ENCODE peak calls at places on chromosomes 11 and 22, in five cellular contexts. One of them, this sample, is unnamed.

GRCh38 chr11:64877390-64878222 is 815 bp downstream of the EHD1 start:
- DNase-seq in HepG2: no peak
- DNase-seq in K562: peak; percentile 35
- DNase-seq in A549: no peak
- DNase-seq in GM12878: no peak
- DNase-seq in this sample: no peak

GRCh38 chr11:77038825-77039326 is 4.7 kb downstream of the B3GNT6 start:
- DNase-seq in A549: no peak
- DNase-seq in HepG2: no peak
- DNase-seq in K562: no peak
- DNase-seq in GM12878: no peak
- DNase-seq in this sample: no peak

GRCh38 chr11:17810736-17811135 is 76.2 kb downstream of the KCNC1 start:
- DNase-seq in HepG2: no peak
- DNase-seq in K562: no peak
- DNase-seq in GM12878: no peak
- DNase-seq in A549: no peak
- DNase-seq in this sample: no peak

GRCh38 chr11:123301696-123302400 is 106.8 kb upstream of the CLMP start:
- DNase-seq in K562: peak; percentile 41
- DNase-seq in A549: peak; percentile 44
- DNase-seq in HepG2: no peak
- DNase-seq in GM12878: peak; percentile 32
- DNase-seq in this sample: peak; percentile 83

GRCh38 chr22:27377901-27378300 is 423.7 kb downstream of the MN1 start:
- DNase-seq in A549: no peak
- DNase-seq in K562: no peak
- DNase-seq in GM12878: no peak
- DNase-seq in HepG2: no peak
- DNase-seq in this sample: no peak

GRCh38 chr11:18853086-18853720 is 61.6 kb upstream of the PTPN5 start:
- DNase-seq in A549: peak; percentile 10
- DNase-seq in K562: peak; percentile 17
- DNase-seq in HepG2: peak; percentile 36
- DNase-seq in GM12878: no peak
- DNase-seq in this sample: peak; percentile 36

GRCh38 chr22:47846206-47846605 is 1083.8 kb downstream of the TBC1D22A start:
- DNase-seq in K562: no peak
- DNase-seq in GM12878: no peak
- DNase-seq in A549: no peak
- DNase-seq in HepG2: no peak
- DNase-seq in this sample: no peak

GRCh38 chr11:14908214-14908880 is 16.3 kb upstream of the CYP2R1 start:
- DNase-seq in A549: peak; percentile 32
- DNase-seq in GM12878: no peak
- DNase-seq in K562: peak; percentile 59
- DNase-seq in HepG2: peak; percentile 44
- DNase-seq in this sample: no peak

GRCh38 chr11:57213282-57214086 is 23.6 kb downstream of the APLNR start:
- DNase-seq in HepG2: no peak
- DNase-seq in A549: no peak
- DNase-seq in K562: peak; percentile 20
- DNase-seq in GM12878: no peak
- DNase-seq in this sample: peak; percentile 39

GRCh38 chr22:30044369-30044768 is 35.9 kb upstream of the HORMAD2 start:
- DNase-seq in GM12878: no peak
- DNase-seq in K562: no peak
- DNase-seq in HepG2: peak; percentile 34
- DNase-seq in A549: no peak
- DNase-seq in this sample: no peak

GRCh38 chr11:67389477-67389876 is 2.3 kb upstream of the RAD9A start:
- DNase-seq in A549: peak; percentile 75
- DNase-seq in GM12878: no peak
- DNase-seq in K562: peak; percentile 77
- DNase-seq in HepG2: peak; percentile 64
- DNase-seq in this sample: peak; percentile 82

DNA sequence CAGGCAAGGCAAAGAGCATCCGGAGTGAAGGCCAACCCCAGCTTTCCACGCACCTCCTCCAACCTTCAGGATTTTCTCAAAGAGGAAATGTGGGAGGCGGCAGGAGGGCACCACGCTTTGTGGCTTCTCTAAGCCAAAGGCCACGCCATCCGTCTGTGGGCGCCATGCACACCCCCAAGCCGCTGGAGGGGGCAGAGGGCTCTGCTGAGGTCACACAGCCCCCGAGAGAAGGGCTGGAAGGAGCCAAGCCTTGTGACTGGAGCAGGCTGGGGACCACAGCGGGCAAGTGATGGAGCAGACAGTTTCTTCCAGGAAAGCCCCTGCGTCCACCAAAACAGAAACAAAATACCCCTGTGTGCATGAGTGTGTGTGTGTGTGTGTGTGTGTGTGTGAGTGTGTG is 527.4 kb downstream of the BRD1 start:
- DNase-seq in K562: no peak
- DNase-seq in GM12878: no peak
- DNase-seq in HepG2: no peak
- DNase-seq in A549: no peak
- DNase-seq in this sample: no peak
- TF ChIP-seq ESRRA in K562: no peak
- TF ChIP-seq ESRRA in GM12878: no peak
- TF ChIP-seq ESRRA in HepG2: no peak
- TF ChIP-seq ESRRA in A549: no peak
- TF ChIP-seq ESRRA in this sample: no peak

GRCh38 chr11:124879999-124880611 is 14.9 kb downstream of the ROBO3 start:
- DNase-seq in HepG2: no peak
- DNase-seq in A549: no peak
- DNase-seq in GM12878: no peak
- DNase-seq in K562: peak; percentile 13
- DNase-seq in this sample: no peak
- TF ChIP-seq ESRRA in HepG2: no peak
- TF ChIP-seq ESRRA in A549: no peak
- TF ChIP-seq ESRRA in GM12878: no peak
- TF ChIP-seq ESRRA in K562: no peak
- TF ChIP-seq ESRRA in this sample: no peak

GRCh38 chr11:33383075-33383919 is 126.1 kb downstream of the HIPK3 start:
- DNase-seq in A549: no peak
- DNase-seq in HepG2: no peak
- DNase-seq in K562: no peak
- DNase-seq in GM12878: peak; percentile 33
- DNase-seq in this sample: no peak
- TF ChIP-seq ESRRA in A549: no peak
- TF ChIP-seq ESRRA in HepG2: no peak
- TF ChIP-seq ESRRA in K562: no peak
- TF ChIP-seq ESRRA in GM12878: no peak
- TF ChIP-seq ESRRA in this sample: no peak

GRCh38 chr11:109048098-109048497 is 373.9 kb upstream of the C11orf87 start:
- DNase-seq in GM12878: no peak
- DNase-seq in A549: no peak
- DNase-seq in HepG2: no peak
- DNase-seq in K562: no peak
- DNase-seq in this sample: no peak
- TF ChIP-seq ESRRA in GM12878: no peak
- TF ChIP-seq ESRRA in A549: no peak
- TF ChIP-seq ESRRA in HepG2: no peak
- TF ChIP-seq ESRRA in K562: no peak
- TF ChIP-seq ESRRA in this sample: no peak

GRCh38 chr11:66068923-66069714 is 953 bp upstream of the PACS1 start:
- DNase-seq in GM12878: no peak
- DNase-seq in K562: peak; percentile 49
- DNase-seq in A549: peak; percentile 77
- DNase-seq in HepG2: peak; percentile 12
- DNase-seq in this sample: peak; percentile 49
- TF ChIP-seq ESRRA in GM12878: peak; percentile 83
- TF ChIP-seq ESRRA in K562: peak; percentile 99
- TF ChIP-seq ESRRA in A549: no peak
- TF ChIP-seq ESRRA in HepG2: peak; percentile 24
- TF ChIP-seq ESRRA in this sample: no peak

DNA sequence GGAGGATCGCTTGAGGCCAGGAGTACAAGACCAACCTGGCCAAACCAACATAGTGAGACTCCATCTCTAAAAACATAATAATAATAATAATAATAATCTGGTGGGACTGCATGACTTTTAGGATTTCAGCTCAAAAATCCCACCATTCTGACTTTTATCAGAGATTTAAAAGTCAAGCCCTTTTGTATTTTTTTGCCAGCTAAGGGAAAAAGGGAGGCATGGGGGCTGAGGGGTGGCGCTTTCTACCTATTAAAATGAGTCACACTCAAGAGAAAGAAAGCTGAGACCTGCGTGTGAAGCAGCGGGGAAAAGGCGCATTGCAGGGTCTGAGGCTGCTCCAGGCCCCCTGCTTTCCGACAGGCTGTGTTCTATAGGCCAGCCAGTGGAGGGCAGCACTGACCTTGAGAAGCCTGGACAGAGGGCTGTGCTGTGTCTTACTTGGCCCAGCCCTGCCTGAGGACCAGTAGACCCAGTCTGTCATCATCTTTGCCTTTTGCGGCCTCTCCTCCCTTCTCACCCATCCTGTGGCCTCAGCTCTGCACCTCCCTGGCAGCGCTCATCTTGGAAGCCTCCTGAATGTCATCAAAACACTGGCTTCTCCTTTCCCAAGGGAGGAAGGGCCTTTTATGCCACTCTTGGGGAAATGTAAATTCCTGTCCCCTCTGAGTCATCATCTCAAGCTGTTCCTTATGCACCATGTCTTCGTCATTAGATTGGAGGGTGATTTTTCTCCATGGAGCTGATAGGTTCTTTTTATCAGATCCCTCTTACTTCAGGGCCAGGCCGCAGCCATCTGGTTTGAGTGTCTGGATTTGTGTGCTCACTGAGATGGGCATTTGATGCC is 12.7 kb upstream of the MAPK8IP1 start:
- DNase-seq in HepG2: peak; percentile 29
- DNase-seq in GM12878: no peak
- DNase-seq in K562: peak; percentile 78
- DNase-seq in A549: peak; percentile 68
- DNase-seq in this sample: peak; percentile 87
- TF ChIP-seq ESRRA in HepG2: no peak
- TF ChIP-seq ESRRA in GM12878: no peak
- TF ChIP-seq ESRRA in K562: no peak
- TF ChIP-seq ESRRA in A549: no peak
- TF ChIP-seq ESRRA in this sample: no peak